ENCODE peak calls at places on chromosomes 4 and X, in nine cellular contexts. L is GM20000, O is NCI-H1092, B is GM06990, Z is brain microvascular endothelial cell, V is aorta, E is NCI-H748 treated with DMSO at 0.1 percent for 48 hours, R is nephron progenitor cell, T is NCI-H1436. F is an unnamed sample.

GRCh38 chrX:154369453-154370299 is 4.8 kb downstream of the FLNA start:
- DNase-seq in T (peak), O (no peak), L (peak), Z (peak), V (peak), E (peak), B (peak), R (peak), F (peak)

GRCh38 chr4:139458543-139458942 is 4.6 kb downstream of the RAB33B start:
- DNase-seq in E (no peak), Z (no peak), B (no peak), O (no peak), T (no peak), L (no peak), R (no peak), V (no peak), F (no peak)

GRCh38 chr4:185086053-185086452 is 57.0 kb upstream of the SLC25A4 start:
- DNase-seq in T (no peak), E (no peak), Z (no peak), V (no peak), R (no peak), B (no peak), L (no peak), O (no peak), F (no peak)

GRCh38 chr4:121256346-121256745 is 92.2 kb upstream of the TNIP3 start:
- DNase-seq in R (no peak), E (no peak), V (no peak), O (no peak), B (peak), L (peak), Z (peak), T (no peak), F (peak)

GRCh38 chr4:26342328-26343040 is 21.7 kb downstream of the RBPJ start:
- DNase-seq in V (no peak), Z (peak), R (no peak), B (no peak), E (no peak), O (no peak), L (no peak), T (no peak), F (no peak)

GRCh38 chr4:152697284-152698011 is 17.7 kb upstream of the TMEM154 start:
- DNase-seq in R (no peak), Z (no peak), B (no peak), E (no peak), T (no peak), V (no peak), O (no peak), L (no peak), F (no peak)

GRCh38 chr4:52234539-52235174 is 183.6 kb downstream of the SPATA18 start:
- DNase-seq in E (peak), B (no peak), O (peak), Z (peak), L (no peak), V (no peak), T (peak), R (no peak), F (no peak)

GRCh38 chrX:74049126-74049525 is 254.9 kb upstream of the ZCCHC13 start:
- DNase-seq in B (no peak), T (no peak), Z (no peak), V (no peak), E (no peak), R (no peak), O (no peak), L (no peak), F (no peak)

GRCh38 chr4:56551516-56551915 is 45.9 kb downstream of the ARL9 start:
- DNase-seq in B (no peak), V (no peak), R (no peak), O (no peak), L (no peak), Z (no peak), T (no peak), E (no peak), F (no peak)

GRCh38 chrX:154714925-154715324 is 36.0 kb downstream of the GAB3 start:
- DNase-seq in B (no peak), O (peak), R (peak), V (no peak), T (peak), L (peak), Z (peak), E (peak), F (peak)

GRCh38 chr4:151029537-151029936 is 14.5 kb upstream of the LRBA start:
- DNase-seq in B (no peak), R (no peak), E (no peak), V (no peak), L (no peak), Z (no peak), T (no peak), O (no peak), F (peak)

GRCh38 chrX:10569946-10570345 is 50.4 kb downstream of the MID1 start:
- DNase-seq in Z (peak), V (no peak), L (no peak), B (no peak), E (no peak), O (no peak), T (no peak), R (no peak), F (no peak)

GRCh38 chrX:110825972-110826371 is 30.4 kb upstream of the CHRDL1 start:
- DNase-seq in Z (no peak), B (no peak), L (no peak), R (no peak), E (no peak), T (no peak), O (no peak), V (no peak), F (no peak)

GRCh38 chrX:9880912-9881311 is 86.2 kb upstream of the CLDN34 start:
- DNase-seq in O (no peak), R (no peak), E (no peak), V (no peak), T (no peak), B (no peak), Z (no peak), L (no peak), F (no peak)

GRCh38 chrX:21509912-21510311 is 135.7 kb downstream of the CNKSR2 start:
- DNase-seq in V (no peak), L (no peak), B (no peak), R (no peak), T (no peak), Z (no peak), O (no peak), E (no peak), F (no peak)

GRCh38 chrX:44244008-44244407 is 99.5 kb downstream of the EFHC2 start:
- DNase-seq in E (no peak), V (no peak), Z (peak), R (no peak), O (no peak), T (no peak), L (no peak), B (no peak), F (no peak)

GRCh38 chrX:45070116-45071007 is 130.3 kb downstream of the DIPK2B start:
- DNase-seq in Z (peak), B (peak), V (no peak), O (no peak), L (peak), T (no peak), E (peak), R (peak), F (no peak)

GRCh38 chr4:108834787-108835384 is 72.0 kb upstream of the ETNPPL start:
- DNase-seq in B (no peak), V (no peak), R (no peak), O (no peak), Z (no peak), L (peak), T (no peak), E (no peak), F (no peak)

GRCh38 chrX:24334473-24334872 is 20.6 kb upstream of the SUPT20HL2 start:
- DNase-seq in E (no peak), B (no peak), V (no peak), L (no peak), Z (no peak), O (no peak), T (no peak), R (no peak), F (no peak)

GRCh38 chr4:13905543-13905942 is 278.0 kb upstream of the BOD1L1 start:
- DNase-seq in B (no peak), Z (peak), L (no peak), O (no peak), E (no peak), R (no peak), T (no peak), V (no peak), F (no peak)

GRCh38 chrX:39729834-39730670 is 367.7 kb downstream of the BCOR start:
- DNase-seq in B (no peak), R (peak), V (no peak), E (no peak), L (no peak), Z (no peak), O (no peak), T (no peak), F (no peak)

GRCh38 chrX:9576059-9576458 is 111.2 kb downstream of the TBL1X start:
- DNase-seq in Z (no peak), O (no peak), V (no peak), T (no peak), R (no peak), B (no peak), L (no peak), E (peak), F (no peak)

GRCh38 chr4:40254961-40255721 is 58.3 kb downstream of the RHOH start:
- DNase-seq in V (no peak), T (no peak), L (no peak), O (no peak), E (no peak), R (no peak), B (no peak), Z (peak), F (no peak)

GRCh38 chr4:13496605-13497004 is 12.5 kb upstream of the RAB28 start:
- DNase-seq in Z (no peak), O (no peak), E (no peak), R (no peak), B (no peak), L (no peak), T (no peak), V (no peak), F (no peak)

GRCh38 chr4:48633657-48634056 is 143.6 kb downstream of the ZAR1 start:
- DNase-seq in R (no peak), Z (no peak), V (no peak), T (no peak), L (no peak), B (no peak), E (no peak), O (no peak), F (no peak)

GRCh38 chr4:88673886-88674285 is 23.7 kb downstream of the NAP1L5 start:
- DNase-seq in B (no peak), E (no peak), V (no peak), O (no peak), T (no peak), L (no peak), Z (no peak), R (no peak), F (no peak)

GRCh38 chrX:48022740-48023139 is 16.0 kb downstream of the SPACA5 start:
- DNase-seq in V (no peak), Z (no peak), T (no peak), E (no peak), L (no peak), O (no peak), B (no peak), R (no peak), F (no peak)

GRCh38 chr4:152946460-152946859 is 10.3 kb downstream of the FHDC1 start:
- DNase-seq in O (no peak), B (no peak), Z (no peak), L (no peak), T (no peak), E (no peak), R (no peak), V (no peak), F (no peak)

GRCh38 chr4:89000844-89001360 is 56.1 kb downstream of the FAM13A start:
- DNase-seq in L (no peak), O (peak), R (no peak), B (no peak), E (peak), T (peak), Z (peak), V (no peak), F (no peak)

GRCh38 chrX:1358793-1359476 is 22.4 kb downstream of the IL3RA start:
- DNase-seq in B (no peak), V (peak), O (no peak), R (no peak), E (no peak), T (no peak), Z (no peak), L (no peak), F (no peak)

GRCh38 chr4:185813133-185813532 is 1.1 kb upstream of the SORBS2 start:
- DNase-seq in R (no peak), O (no peak), V (no peak), T (no peak), E (no peak), B (no peak), L (no peak), Z (no peak), F (no peak)

GRCh38 chr4:77015390-77015789 is 60.4 kb downstream of the CCNI start:
- DNase-seq in T (no peak), B (no peak), R (no peak), Z (peak), O (no peak), E (no peak), L (no peak), V (no peak), F (no peak)

F was measured in stimulated activated naive CD8-positive, alpha-beta T cell treated with anti-CD3 and anti-CD28 coated beads, Interleukin-15, Interleukin-2, amounts not matched to agents 100 U/mL and 50 U/mL, for 24 hours.